ENCODE peak calls at places on chromosomes 7 and 10, in ten cellular contexts. R is uterus, T is PC-3, J is tibial artery, W is upper lobe of right lung, L is adrenal gland, V is GM23248, A is psoas muscle, O is astrocyte, Z is lower lobe of right lung. N is an unnamed sample.

GRCh38 chr10:11906714-11907113 is 83.6 kb downstream of the PROSER2 start:
- DNase-seq in R (no peak), T (no peak), J (no peak), W (no peak), L (no peak), V (no peak), A (no peak), O (no peak), Z (no peak), N (no peak)

GRCh38 chr10:120372917-120373316 is 84.1 kb upstream of the PLPP4 start:
- DNase-seq in R (no peak), T (no peak), J (no peak), W (no peak), L (no peak), V (no peak), A (no peak), O (no peak), Z (no peak), N (no peak)

GRCh38 chr10:80199828-80200227 is 5.5 kb downstream of the ANXA11 start:
- DNase-seq in R (no peak), T (no peak), J (peak; percentile 75), W (no peak), L (peak; percentile 43), V (peak; percentile 95), A (no peak), O (peak; percentile 20), Z (no peak), N (no peak)

GRCh38 chr10:126734015-126734414 is 63.5 kb upstream of the C10orf90 start:
- DNase-seq in R (no peak), T (no peak), J (no peak), W (no peak), L (no peak), V (peak; percentile 65), A (no peak), O (peak; percentile 18), Z (no peak), N (peak; percentile 22)

GRCh38 chr10:127398140-127398966 is 150.8 kb upstream of the NPS start:
- DNase-seq in R (no peak), T (peak; percentile 23), J (no peak), W (no peak), L (no peak), V (peak; percentile 87), A (no peak), O (peak; percentile 63), Z (no peak), N (peak; percentile 33)

GRCh38 chr10:132350391-132350790 is 18.4 kb downstream of the LRRC27 start:
- DNase-seq in R (no peak), T (no peak), J (peak; percentile 2), W (peak; percentile 56), L (no peak), V (no peak), A (peak; percentile 36), O (no peak), Z (peak; percentile 35), N (no peak)

GRCh38 chr7:137882261-137882668 is 35.5 kb upstream of the DGKI start:
- DNase-seq in R (peak; percentile 82), T (peak; percentile 94), J (no peak), W (no peak), L (peak; percentile 86), V (peak; percentile 99), A (peak; percentile 52), O (peak; percentile 100), Z (no peak), N (peak; percentile 92)

GRCh38 chr10:122981066-122981464 is 864 bp downstream of the PSTK start:
- DNase-seq in R (no peak), T (peak; percentile 35), J (no peak), W (no peak), L (no peak), V (peak; percentile 79), A (no peak), O (peak; percentile 35), Z (no peak), N (peak; percentile 10)

GRCh38 chr10:48604408-48605263 is at the start of gene ARHGAP22:
- DNase-seq in R (no peak), T (peak; percentile 63), J (peak; percentile 65), W (peak; percentile 79), L (peak; percentile 31), V (peak; percentile 86), A (peak; percentile 76), O (no peak), Z (peak; percentile 56), N (peak; percentile 76)

GRCh38 chr7:40845959-40846358 is 711.2 kb downstream of the SUGCT start:
- DNase-seq in R (no peak), T (no peak), J (no peak), W (no peak), L (no peak), V (no peak), A (no peak), O (no peak), Z (no peak), N (no peak)

GRCh38 chr7:128359336-128359735 is 2.2 kb downstream of the PRRT4 start:
- DNase-seq in R (no peak), T (no peak), J (no peak), W (no peak), L (no peak), V (no peak), A (no peak), O (no peak), Z (no peak), N (no peak)
- H3K27me3 ChIP-seq in R (no peaks in the 10 kb centered on the region), T (peaks cover 2% of the 10 kb centered on the region), J (no peaks in the 10 kb centered on the region), W (peaks cover 21% of the 10 kb centered on the region), L (peaks cover 14% of the 10 kb centered on the region), V (peaks cover 46% of the 10 kb centered on the region), A (no peaks in the 10 kb centered on the region), O (peaks cover 72% of the 10 kb centered on the region), Z (peaks cover 53% of the 10 kb centered on the region), N (peaks cover 22% of the 10 kb centered on the region)

DNA sequence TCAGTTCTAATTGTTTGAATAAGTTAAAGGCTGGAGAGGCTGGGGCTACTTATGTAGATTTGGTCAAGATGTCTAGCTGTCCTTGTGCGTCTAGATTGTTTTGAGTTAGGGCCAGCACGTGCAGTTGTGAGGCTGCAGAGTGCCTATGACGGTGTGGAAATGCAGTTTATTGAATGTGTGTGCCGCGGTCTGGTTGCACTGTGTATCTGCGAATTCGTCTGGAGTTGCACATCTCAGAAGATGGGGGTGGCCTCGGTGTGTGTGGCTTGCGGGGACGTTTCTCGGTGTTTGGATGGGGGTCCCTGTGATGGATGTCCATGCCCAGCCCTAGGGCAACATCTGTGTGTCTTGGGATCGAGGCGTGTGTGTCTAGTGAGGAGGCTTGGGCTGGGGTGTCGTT is 10.2 kb downstream of the EMX2 start:
- DNase-seq in R (peak; percentile 59), T (no peak), J (no peak), W (no peak), L (no peak), V (peak; percentile 71), A (no peak), O (no peak), Z (no peak), N (no peak)
- H3K27me3 ChIP-seq in R (no peaks in the 10 kb centered on the region), T (peaks cover 52% of the 10 kb centered on the region), J (no peaks in the 10 kb centered on the region), W (peaks cover 93% of the 10 kb centered on the region), L (peaks cover 78% of the 10 kb centered on the region), V (no peaks in the 10 kb centered on the region), A (no peaks in the 10 kb centered on the region), O (peaks cover 62% of the 10 kb centered on the region), Z (peaks cover 92% of the 10 kb centered on the region), N (no peaks in the 10 kb centered on the region)

GRCh38 chr7:55260171-55260570 is 105.0 kb upstream of the LANCL2 start:
- DNase-seq in R (no peak), T (no peak), J (no peak), W (no peak), L (no peak), V (no peak), A (no peak), O (no peak), Z (no peak), N (no peak)
- H3K27me3 ChIP-seq in R (no peaks in the 10 kb centered on the region), T (no peaks in the 10 kb centered on the region), J (no peaks in the 10 kb centered on the region), W (peaks cover 5% of the 10 kb centered on the region), L (no peaks in the 10 kb centered on the region), V (peaks cover 15% of the 10 kb centered on the region), A (no peaks in the 10 kb centered on the region), O (no peaks in the 10 kb centered on the region), Z (peaks cover 6% of the 10 kb centered on the region), N (no peaks in the 10 kb centered on the region)

GRCh38 chr7:149851449-149851848 is 13.3 kb downstream of the ZNF862 start:
- DNase-seq in R (no peak), T (no peak), J (no peak), W (peak; percentile 8), L (no peak), V (no peak), A (no peak), O (no peak), Z (no peak), N (no peak)

GRCh38 chr7:149850007-149850594 is 11.9 kb downstream of the ZNF862 start:
- DNase-seq in R (no peak), T (no peak), J (no peak), W (peak; percentile 21), L (no peak), V (no peak), A (no peak), O (peak; percentile 39), Z (no peak), N (no peak)

GRCh38 chr7:149850716-149851115 is 12.5 kb downstream of the ZNF862 start:
- DNase-seq in R (no peak), T (no peak), J (no peak), W (peak; percentile 16), L (no peak), V (no peak), A (no peak), O (no peak), Z (no peak), N (no peak)

GRCh38 chr7:149846436-149847046 is 8.4 kb downstream of the ZNF862 start:
- DNase-seq in R (no peak), T (no peak), J (no peak), W (no peak), L (no peak), V (no peak), A (no peak), O (no peak), Z (no peak), N (no peak)

GRCh38 chr7:149849174-149849573 is 11.0 kb downstream of the ZNF862 start:
- DNase-seq in R (no peak), T (no peak), J (no peak), W (no peak), L (no peak), V (no peak), A (no peak), O (no peak), Z (no peak), N (no peak)
- H3K27me3 ChIP-seq in R (no peaks in the 10 kb centered on the region), T (no peaks in the 10 kb centered on the region), J (no peaks in the 10 kb centered on the region), W (no peaks in the 10 kb centered on the region), L (no peaks in the 10 kb centered on the region), V (no peaks in the 10 kb centered on the region), A (no peaks in the 10 kb centered on the region), O (no peaks in the 10 kb centered on the region), Z (no peaks in the 10 kb centered on the region), N (no peaks in the 10 kb centered on the region)

GRCh38 chr7:104664648-104665047 is 336.2 kb downstream of the LHFPL3 start:
- DNase-seq in R (no peak), T (no peak), J (no peak), W (no peak), L (no peak), V (no peak), A (no peak), O (no peak), Z (no peak), N (no peak)
- H3K27me3 ChIP-seq in R (no peaks in the 10 kb centered on the region), T (peaks cover 7% of the 10 kb centered on the region), J (no peaks in the 10 kb centered on the region), W (no peaks in the 10 kb centered on the region), L (no peaks in the 10 kb centered on the region), V (no peaks in the 10 kb centered on the region), A (no peaks in the 10 kb centered on the region), O (no peaks in the 10 kb centered on the region), Z (no peaks in the 10 kb centered on the region), N (no peaks in the 10 kb centered on the region)

GRCh38 chr10:70476249-70477035 is 2.1 kb upstream of the PALD1 start:
- DNase-seq in R (no peak), T (no peak), J (no peak), W (no peak), L (no peak), V (no peak), A (peak; percentile 30), O (no peak), Z (no peak), N (no peak)
- H3K27me3 ChIP-seq in R (no peaks in the 10 kb centered on the region), T (peaks cover 20% of the 10 kb centered on the region), J (no peaks in the 10 kb centered on the region), W (no peaks in the 10 kb centered on the region), L (no peaks in the 10 kb centered on the region), V (peaks cover 35% of the 10 kb centered on the region), A (no peaks in the 10 kb centered on the region), O (peaks cover 9% of the 10 kb centered on the region), Z (peaks cover 5% of the 10 kb centered on the region), N (no peaks in the 10 kb centered on the region)

N was measured in MG63.